ENCODE peak calls at places on chromosomes 16 and 17, in eight cellular contexts. J is caudate nucleus, Q is NCI-H1417, S is ovary, B is HT-29, Z is mesothelial cell of epicardium, N is AML-193, K is AG09319. U is an unnamed sample.

GRCh38 chr17:41733348-41734138 is 900 bp downstream of the HAP1 start:
- DNase-seq in J (no peak), S (no peak), N (no peak), Q (peak), K (no peak), Z (no peak), B (no peak), U (no peak)

GRCh38 chr17:35871415-35871814 is 2.7 kb upstream of the HEATR9 start:
- DNase-seq in Z (no peak), J (no peak), B (peak), N (peak), Q (no peak), K (no peak), S (no peak), U (no peak)

GRCh38 chr17:54784305-54784704 is 116.3 kb upstream of the TOM1L1 start:
- DNase-seq in Z (no peak), B (no peak), N (no peak), K (no peak), Q (no peak), S (no peak), J (no peak), U (no peak)

GRCh38 chr17:79874329-79874981 is 35.2 kb upstream of the CBX4 start:
- DNase-seq in B (peak), J (no peak), N (peak), S (no peak), K (no peak), Q (no peak), Z (no peak), U (no peak)

GRCh38 chr16:84608281-84608680 is 9.6 kb downstream of the COTL1 start:
- DNase-seq in N (no peak), Q (no peak), S (no peak), J (no peak), K (no peak), B (no peak), Z (no peak), U (no peak)

GRCh38 chr17:81955756-81956544 is 5.0 kb downstream of the NOTUM start:
- DNase-seq in B (no peak), N (no peak), Q (no peak), Z (no peak), J (no peak), S (no peak), K (no peak), U (no peak)

GRCh38 chr17:2070241-2071023 is 15.5 kb downstream of the HIC1 start:
- DNase-seq in S (no peak), N (no peak), Z (no peak), J (no peak), Q (no peak), B (no peak), K (no peak), U (no peak)

GRCh38 chr16:49937886-49938285 is 82.0 kb upstream of the ZNF423 start:
- DNase-seq in K (no peak), B (no peak), S (no peak), Z (no peak), J (no peak), Q (no peak), N (no peak), U (no peak)

GRCh38 chr17:62076864-62077788 is 12.0 kb upstream of the MED13 start:
- DNase-seq in S (no peak), B (no peak), Q (no peak), Z (no peak), N (no peak), J (no peak), K (no peak), U (no peak)

GRCh38 chr16:28279006-28279405 is 13.3 kb upstream of the SBK1 start:
- DNase-seq in Z (no peak), K (no peak), B (no peak), Q (no peak), S (no peak), J (no peak), N (no peak), U (no peak)

GRCh38 chr16:87960851-87961250 is 9.6 kb downstream of the BANP start:
- DNase-seq in J (no peak), S (no peak), B (no peak), N (no peak), Z (no peak), Q (no peak), K (no peak), U (no peak)

GRCh38 chr17:43695968-43696865 is 34.5 kb upstream of the MEOX1 start:
- DNase-seq in S (no peak), N (no peak), Z (no peak), B (no peak), J (no peak), Q (no peak), K (no peak), U (no peak)

GRCh38 chr16:9836118-9836736 is 346.0 kb downstream of the GRIN2A start:
- DNase-seq in S (peak), B (peak), N (peak), Z (no peak), J (no peak), K (no peak), Q (no peak), U (no peak)

GRCh38 chr16:66193543-66194229 is 172.8 kb upstream of the CDH5 start:
- DNase-seq in N (no peak), Z (no peak), Q (no peak), S (no peak), B (no peak), J (no peak), K (no peak), U (no peak)

GRCh38 chr16:72195609-72196008 is 23.7 kb upstream of the PMFBP1 start:
- DNase-seq in Z (no peak), N (no peak), S (no peak), J (peak), Q (no peak), K (no peak), B (no peak), U (no peak)

GRCh38 chr17:66627985-66628384 is 206.9 kb upstream of the CACNG5 start:
- DNase-seq in B (no peak), N (no peak), S (no peak), Q (no peak), J (no peak), K (peak), Z (no peak), U (no peak)

GRCh38 chr16:66026211-66026610 is 340.3 kb upstream of the CDH5 start:
- DNase-seq in Z (no peak), K (no peak), J (no peak), N (no peak), Q (no peak), S (no peak), B (no peak), U (no peak)

GRCh38 chr17:9402590-9403199 is 172.9 kb downstream of the STX8 start:
- DNase-seq in N (peak), J (no peak), Q (no peak), K (no peak), B (peak), Z (no peak), S (no peak), U (no peak)

GRCh38 chr17:19248923-19249574 is 11.9 kb downstream of the EPN2 start:
- DNase-seq in S (no peak), Z (no peak), N (no peak), B (peak), Q (no peak), J (no peak), K (peak), U (peak)

GRCh38 chr17:30172560-30172959 is 55.9 kb downstream of the NSRP1 start:
- DNase-seq in J (no peak), Z (no peak), S (no peak), K (no peak), Q (no peak), N (no peak), B (no peak), U (no peak)

GRCh38 chr16:24906199-24906808 is 60.5 kb downstream of the SLC5A11 start:
- DNase-seq in B (peak), J (no peak), N (no peak), K (no peak), S (no peak), Z (no peak), Q (no peak), U (no peak)

GRCh38 chr17:27526603-27527002 is 70.4 kb downstream of the KSR1 start:
- DNase-seq in B (no peak), S (peak), K (no peak), Q (no peak), J (no peak), Z (no peak), N (peak), U (no peak)

GRCh38 chr16:82031116-82032084 is 3.7 kb upstream of the HSD17B2 start:
- DNase-seq in B (peak), J (no peak), Q (peak), S (no peak), K (peak), N (peak), Z (no peak), U (peak)

GRCh38 chr16:471353-472198 is 46.1 kb downstream of the RAB11FIP3 start:
- DNase-seq in K (peak), Z (no peak), N (no peak), S (no peak), J (peak), Q (no peak), B (no peak), U (no peak)

GRCh38 chr17:352421-353212 is at the start of gene RPH3AL:
- DNase-seq in N (no peak), Q (peak), S (peak), Z (no peak), K (no peak), J (no peak), B (peak), U (no peak)

GRCh38 chr16:85819711-85820110 is 20.2 kb downstream of the COX4I1 start:
- DNase-seq in B (no peak), J (no peak), Z (no peak), S (no peak), N (no peak), Q (no peak), K (no peak), U (no peak)

GRCh38 chr17:34357398-34357797 is 1.1 kb downstream of the CCL13 start:
- DNase-seq in K (no peak), Z (no peak), J (no peak), N (no peak), S (no peak), B (peak), Q (no peak), U (no peak)

GRCh38 chr16:57635266-57636097 is 7.1 kb downstream of the ADGRG1 start:
- DNase-seq in J (no peak), Q (no peak), S (no peak), Z (no peak), B (peak), K (no peak), N (no peak), U (no peak)

GRCh38 chr16:4734063-4734729 is at the start of the genes ANKS3 and DNAAF8:
- DNase-seq in Z (peak), B (peak), N (peak), S (peak), K (peak), J (peak), Q (peak), U (peak)

GRCh38 chr17:13594310-13594709 is 7.4 kb downstream of the HS3ST3A1 start:
- DNase-seq in S (no peak), N (no peak), K (peak), J (no peak), B (no peak), Q (no peak), Z (no peak), U (no peak)